ENCODE peak calls at places on chromosomes 11 and 22, in four cellular contexts. P is KBM-7, S is head of caudate nucleus, K is cardiac fibroblast. C is an unnamed sample.
A peak's percentile ranks its signal among the peaks of the same experiment; 100 is the strongest.

GRCh38 chr22:19180234-19180633 is 1.7 kb upstream of the SLC25A1 start:
- DNase-seq in P (no peak), K (no peak), S (no peak), C (no peak)

GRCh38 chr11:46003647-46004046 is 81.2 kb downstream of the LARGE2 start:
- DNase-seq in P (peak; percentile 64), K (peak; percentile 65), S (no peak), C (no peak)

GRCh38 chr11:46392421-46393230 is 1.1 kb upstream of the CHRM4 start:
- DNase-seq in S (peak; percentile 76), K (peak; percentile 76), P (peak; percentile 89), C (peak; percentile 71)

GRCh38 chr22:38433871-38434270 is 21.1 kb downstream of the KCNJ4 start:
- DNase-seq in P (no peak), K (no peak), S (no peak), C (no peak)

GRCh38 chr11:85540635-85541034 is 86.5 kb downstream of the DLG2 start:
- DNase-seq in K (no peak), S (no peak), P (no peak), C (no peak)

GRCh38 chr11:2698386-2699184 is 1.2 kb downstream of the KCNQ1OT1 start:
- DNase-seq in K (peak; percentile 9), P (no peak), S (no peak), C (no peak)

GRCh38 chr11:78228467-78228866 is 39.7 kb downstream of the USP35 start:
- DNase-seq in S (peak; percentile 48), P (peak; percentile 87), K (peak; percentile 69), C (peak; percentile 82)

GRCh38 chr11:119205080-119205479 is 1.1 kb upstream of the CBL start:
- DNase-seq in K (no peak), P (peak; percentile 61), S (no peak), C (no peak)

GRCh38 chr11:18575361-18575760 is 13.2 kb downstream of the UEVLD start:
- DNase-seq in K (no peak), P (no peak), S (no peak), C (peak; percentile 67)

GRCh38 chr11:130648601-130649000 is 200.2 kb downstream of the ADAMTS15 start:
- DNase-seq in P (no peak), K (no peak), S (no peak), C (no peak)